ENCODE peak calls at places on chromosomes 12 and 14, in six cellular contexts. H, N, F, G, L and I are unnamed samples.

GRCh38 chr14:48584031-48584430 is 908.6 kb upstream of the MDGA2 start:
- DNase-seq in L (no peak), H (no peak), N (no peak), F (no peak), G (no peak), I (no peak)

GRCh38 chr14:69358233-69358963 is 39.7 kb downstream of the ERH start:
- DNase-seq in G (peak), H (peak), L (no peak), F (no peak), N (no peak), I (no peak)

GRCh38 chr14:99181246-99181645 is 90.8 kb downstream of the BCL11B start:
- DNase-seq in N (no peak), H (no peak), G (no peak), L (no peak), F (no peak), I (no peak)

GRCh38 chr12:123491056-123491455 is 33.1 kb downstream of the SNRNP35 start:
- DNase-seq in G (no peak), N (no peak), L (no peak), H (no peak), F (no peak), I (no peak)

GRCh38 chr14:35355981-35356839 is 48.3 kb downstream of the NFKBIA start:
- DNase-seq in L (no peak), G (no peak), H (peak), N (no peak), F (no peak), I (no peak)

GRCh38 chr14:73714656-73715081 is 485 bp upstream of the PNMA1 start:
- DNase-seq in G (no peak), L (peak), H (no peak), N (peak), F (peak), I (no peak)

GRCh38 chr12:109836916-109837315 is 3.7 kb upstream of the TRPV4 start:
- DNase-seq in L (no peak), F (no peak), N (peak), G (no peak), H (no peak), I (no peak)

GRCh38 chr14:61076531-61076930 is 95.5 kb downstream of the SLC38A6 start:
- DNase-seq in L (no peak), F (peak), G (no peak), N (peak), H (no peak), I (no peak)

GRCh38 chr12:39712334-39712733 is 92.7 kb upstream of the ABCD2 start:
- DNase-seq in G (no peak), N (no peak), F (no peak), L (no peak), H (no peak), I (no peak)

GRCh38 chr12:95582230-95583058 is 31.2 kb upstream of the USP44 start:
- DNase-seq in F (peak), G (no peak), N (peak), H (no peak), L (no peak), I (no peak)

GRCh38 chr12:91896725-91897515 is 248.7 kb downstream of the BTG1 start:
- DNase-seq in F (no peak), G (no peak), N (no peak), H (no peak), L (no peak), I (no peak)